ENCODE peak calls at places on chromosomes 2 and 18, in nine cellular contexts. One of them, this sample, is unnamed.

GRCh38 chr2:15730545-15731212 is 139.0 kb downstream of the DDX1 start:
- DNase-seq in stimulated activated CD4-positive, alpha-beta T cell treated with anti-CD3 and anti-CD28 coated beads, Interleukin-12 subunit alpha, Interleukin-12 subunit beta, amount 100 ng/mL, for 4 hours: no peak
- DNase-seq in HuH-7.5: peak; percentile 53
- DNase-seq in H9: no peak
- DNase-seq in right cardiac atrium: peak; percentile 96
- DNase-seq in WTC11: no peak
- DNase-seq in iris pigment epithelial cell: peak; percentile 97
- DNase-seq in LHCN-M2: peak; percentile 97
- DNase-seq in activated B cell treated with CpG ODN at 0.5 μM for 24 hours: no peak
- DNase-seq in this sample: peak; percentile 70

GRCh38 chr2:36411962-36412444 is 56.4 kb downstream of the CRIM1 start:
- DNase-seq in stimulated activated CD4-positive, alpha-beta T cell treated with anti-CD3 and anti-CD28 coated beads, Interleukin-12 subunit alpha, Interleukin-12 subunit beta, amount 100 ng/mL, for 4 hours: no peak
- DNase-seq in HuH-7.5: no peak
- DNase-seq in H9: peak; percentile 50
- DNase-seq in right cardiac atrium: no peak
- DNase-seq in WTC11: no peak
- DNase-seq in iris pigment epithelial cell: peak; percentile 87
- DNase-seq in LHCN-M2: no peak
- DNase-seq in activated B cell treated with CpG ODN at 0.5 μM for 24 hours: no peak
- DNase-seq in this sample: no peak

GRCh38 chr2:105873721-105874120 is 129.0 kb downstream of the NCK2 start:
- DNase-seq in stimulated activated CD4-positive, alpha-beta T cell treated with anti-CD3 and anti-CD28 coated beads, Interleukin-12 subunit alpha, Interleukin-12 subunit beta, amount 100 ng/mL, for 4 hours: peak; percentile 44
- DNase-seq in HuH-7.5: peak; percentile 39
- DNase-seq in H9: no peak
- DNase-seq in right cardiac atrium: no peak
- DNase-seq in WTC11: no peak
- DNase-seq in iris pigment epithelial cell: peak; percentile 92
- DNase-seq in LHCN-M2: peak; percentile 84
- DNase-seq in activated B cell treated with CpG ODN at 0.5 μM for 24 hours: peak; percentile 53
- DNase-seq in this sample: no peak

GRCh38 chr2:38751847-38752410 is 768 bp upstream of the SRSF7 start:
- DNase-seq in stimulated activated CD4-positive, alpha-beta T cell treated with anti-CD3 and anti-CD28 coated beads, Interleukin-12 subunit alpha, Interleukin-12 subunit beta, amount 100 ng/mL, for 4 hours: no peak
- DNase-seq in HuH-7.5: peak; percentile 46
- DNase-seq in H9: no peak
- DNase-seq in right cardiac atrium: no peak
- DNase-seq in WTC11: no peak
- DNase-seq in iris pigment epithelial cell: peak; percentile 39
- DNase-seq in LHCN-M2: no peak
- DNase-seq in activated B cell treated with CpG ODN at 0.5 μM for 24 hours: no peak
- DNase-seq in this sample: no peak

GRCh38 chr2:130824492-130825061 is 12.1 kb upstream of the ARHGEF4 start:
- DNase-seq in stimulated activated CD4-positive, alpha-beta T cell treated with anti-CD3 and anti-CD28 coated beads, Interleukin-12 subunit alpha, Interleukin-12 subunit beta, amount 100 ng/mL, for 4 hours: peak; percentile 56
- DNase-seq in HuH-7.5: no peak
- DNase-seq in H9: no peak
- DNase-seq in right cardiac atrium: no peak
- DNase-seq in WTC11: no peak
- DNase-seq in iris pigment epithelial cell: peak; percentile 96
- DNase-seq in LHCN-M2: peak; percentile 33
- DNase-seq in activated B cell treated with CpG ODN at 0.5 μM for 24 hours: no peak
- DNase-seq in this sample: peak; percentile 38

GRCh38 chr2:72015281-72015680 is 132.4 kb downstream of the CYP26B1 start:
- DNase-seq in stimulated activated CD4-positive, alpha-beta T cell treated with anti-CD3 and anti-CD28 coated beads, Interleukin-12 subunit alpha, Interleukin-12 subunit beta, amount 100 ng/mL, for 4 hours: no peak
- DNase-seq in HuH-7.5: no peak
- DNase-seq in H9: no peak
- DNase-seq in right cardiac atrium: no peak
- DNase-seq in WTC11: no peak
- DNase-seq in iris pigment epithelial cell: peak; percentile 33
- DNase-seq in LHCN-M2: no peak
- DNase-seq in activated B cell treated with CpG ODN at 0.5 μM for 24 hours: no peak
- DNase-seq in this sample: no peak

GRCh38 chr18:48227206-48227605 is 182.0 kb downstream of the ZBTB7C start:
- DNase-seq in stimulated activated CD4-positive, alpha-beta T cell treated with anti-CD3 and anti-CD28 coated beads, Interleukin-12 subunit alpha, Interleukin-12 subunit beta, amount 100 ng/mL, for 4 hours: no peak
- DNase-seq in HuH-7.5: no peak
- DNase-seq in H9: no peak
- DNase-seq in right cardiac atrium: no peak
- DNase-seq in WTC11: no peak
- DNase-seq in iris pigment epithelial cell: no peak
- DNase-seq in LHCN-M2: peak; percentile 31
- DNase-seq in activated B cell treated with CpG ODN at 0.5 μM for 24 hours: no peak
- DNase-seq in this sample: no peak

GRCh38 chr2:216559625-216560156 is 61.0 kb downstream of the RPL37A start:
- DNase-seq in stimulated activated CD4-positive, alpha-beta T cell treated with anti-CD3 and anti-CD28 coated beads, Interleukin-12 subunit alpha, Interleukin-12 subunit beta, amount 100 ng/mL, for 4 hours: no peak
- DNase-seq in HuH-7.5: no peak
- DNase-seq in H9: no peak
- DNase-seq in right cardiac atrium: no peak
- DNase-seq in WTC11: no peak
- DNase-seq in iris pigment epithelial cell: peak; percentile 59
- DNase-seq in LHCN-M2: no peak
- DNase-seq in activated B cell treated with CpG ODN at 0.5 μM for 24 hours: no peak
- DNase-seq in this sample: no peak

GRCh38 chr2:207528980-207529329 is 807 bp upstream of the CREB1 start:
- DNase-seq in stimulated activated CD4-positive, alpha-beta T cell treated with anti-CD3 and anti-CD28 coated beads, Interleukin-12 subunit alpha, Interleukin-12 subunit beta, amount 100 ng/mL, for 4 hours: peak; percentile 45
- DNase-seq in HuH-7.5: peak; percentile 57
- DNase-seq in H9: peak; percentile 56
- DNase-seq in right cardiac atrium: no peak
- DNase-seq in WTC11: no peak
- DNase-seq in iris pigment epithelial cell: peak; percentile 46
- DNase-seq in LHCN-M2: peak; percentile 44
- DNase-seq in activated B cell treated with CpG ODN at 0.5 μM for 24 hours: no peak
- DNase-seq in this sample: no peak